ENCODE peak calls at places on chromosomes 11 and 22, in six cellular contexts. W is transverse colon, H is adrenal gland, B is prostate gland, V is stomach, F is lower leg skin. O is an unnamed sample.

GRCh38 chr22:47591016-47591415 is 828.6 kb downstream of the TBC1D22A start:
- DNase-seq in H (no peak), V (peak; percentile 7), B (no peak), F (no peak), W (no peak), O (no peak)

GRCh38 chr11:17794981-17795380 is 60.4 kb downstream of the KCNC1 start:
- DNase-seq in V (no peak), W (no peak), B (no peak), H (no peak), F (no peak), O (no peak)

GRCh38 chr11:73323464-73323863 is 15.4 kb downstream of the ARHGEF17 start:
- DNase-seq in B (no peak), F (peak; percentile 47), H (peak; percentile 76), V (peak; percentile 47), W (peak; percentile 64), O (peak; percentile 96)

GRCh38 chr11:44811841-44812448 is 85.2 kb downstream of the TSPAN18 start:
- DNase-seq in W (no peak), H (no peak), V (no peak), B (no peak), F (no peak), O (no peak)

GRCh38 chr11:57085604-57086003 is 96.1 kb upstream of the LRRC55 start:
- DNase-seq in B (no peak), V (no peak), F (no peak), H (no peak), W (no peak), O (no peak)

GRCh38 chr22:19983701-19984100 is 32.9 kb downstream of the ARVCF start:
- DNase-seq in H (no peak), V (no peak), B (no peak), F (no peak), W (no peak), O (no peak)

GRCh38 chr11:96481204-96481603 is 91.4 kb downstream of the JRKL start:
- DNase-seq in F (no peak), W (no peak), V (no peak), B (no peak), H (no peak), O (no peak)

GRCh38 chr11:93196816-93197382 is 892 bp downstream of the SLC36A4 start:
- DNase-seq in H (no peak), V (no peak), W (no peak), B (no peak), F (no peak), O (no peak)

GRCh38 chr11:44136176-44136945 is 40.9 kb downstream of the EXT2 start:
- DNase-seq in V (no peak), H (no peak), W (no peak), F (no peak), B (no peak), O (no peak)

GRCh38 chr22:47199949-47200272 is 437.5 kb downstream of the TBC1D22A start:
- DNase-seq in F (no peak), B (no peak), V (no peak), W (no peak), H (no peak), O (no peak)

GRCh38 chr11:4111834-4112233 is 17.2 kb downstream of the RRM1 start:
- DNase-seq in F (no peak), H (no peak), V (no peak), W (no peak), B (no peak), O (no peak)

GRCh38 chr11:79414644-79415317 is 26.0 kb downstream of the TENM4 start:
- DNase-seq in V (no peak), H (peak; percentile 88), W (no peak), B (no peak), F (no peak), O (no peak)

GRCh38 chr11:126405374-126405773 is 49.9 kb downstream of the ST3GAL4 start:
- DNase-seq in V (peak; percentile 49), B (no peak), H (no peak), W (peak; percentile 73), F (no peak), O (no peak)

GRCh38 chr11:64244966-64245365 is 1.8 kb downstream of the PPP1R14B start:
- DNase-seq in V (no peak), F (no peak), H (no peak), B (no peak), W (peak; percentile 19), O (no peak)

GRCh38 chr11:34166806-34167740 is 61.6 kb downstream of the NAT10 start:
- DNase-seq in B (no peak), F (no peak), V (no peak), W (no peak), H (no peak), O (no peak)

DNA sequence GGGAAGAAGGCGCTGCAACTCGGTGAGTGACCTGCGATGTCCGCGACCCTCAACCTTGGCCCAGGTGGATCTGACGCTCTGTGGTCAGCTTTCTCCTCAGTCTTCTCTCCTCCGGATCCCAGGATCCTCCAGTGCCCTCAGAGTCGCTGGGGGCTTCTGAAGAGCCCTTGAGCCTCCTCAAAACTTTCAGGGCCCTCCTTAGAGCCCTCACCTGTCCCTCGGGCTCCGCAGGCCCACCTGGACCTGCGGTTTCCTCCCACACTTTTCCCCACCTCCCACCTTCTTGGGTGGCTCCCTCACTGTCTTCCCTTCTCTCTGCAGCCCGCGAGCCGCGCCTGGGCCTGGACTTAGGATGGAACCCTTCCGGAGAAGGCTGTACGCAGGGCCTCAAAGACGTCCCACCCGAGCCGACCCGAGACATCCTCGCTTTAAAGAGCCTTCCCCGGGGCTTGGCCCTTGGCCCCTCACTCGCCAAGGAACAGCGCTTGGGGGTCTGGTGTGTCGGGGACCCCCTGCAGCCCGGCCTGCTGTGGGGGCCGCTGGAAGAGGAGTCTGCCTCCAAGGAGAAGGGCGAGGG is 335 bp downstream of the ZNF408 start:
- DNase-seq in W (no peak), B (no peak), H (no peak), F (no peak), V (no peak), O (no peak)
- TF ChIP-seq POLR2A in W (no peak), B (no peak), H (no peak), F (no peak), V (no peak), O (no peak)

GRCh38 chr11:95257596-95257995 is 26.6 kb upstream of the SESN3 start:
- DNase-seq in H (no peak), B (no peak), V (no peak), F (no peak), W (no peak), O (no peak)

GRCh38 chr11:95255523-95256165 is 24.6 kb upstream of the SESN3 start:
- DNase-seq in B (no peak), W (no peak), V (no peak), F (no peak), H (no peak), O (no peak)

GRCh38 chr11:95248666-95249467 is 17.9 kb upstream of the SESN3 start:
- DNase-seq in W (no peak), B (no peak), V (no peak), F (no peak), H (no peak), O (no peak)

GRCh38 chr11:95256204-95256819 is 25.3 kb upstream of the SESN3 start:
- DNase-seq in B (no peak), H (no peak), V (no peak), W (no peak), F (no peak), O (no peak)

GRCh38 chr11:95254139-95254704 is 23.2 kb upstream of the SESN3 start:
- DNase-seq in H (peak; percentile 91), V (peak; percentile 73), W (peak; percentile 84), B (peak; percentile 54), F (peak; percentile 84), O (peak; percentile 90)
- TF ChIP-seq POLR2A in H (no peak), V (no peak), W (no peak), B (no peak), F (no peak), O (peak; percentile 27)

GRCh38 chr22:50531546-50532352 is 1.9 kb upstream of the TYMP start:
- DNase-seq in H (peak; percentile 65), F (peak; percentile 76), W (peak; percentile 84), V (peak; percentile 84), B (peak; percentile 74), O (peak; percentile 72)
- TF ChIP-seq POLR2A in H (no peak), F (no peak), W (peak; percentile 40), V (no peak), B (peak; percentile 66), O (no peak)

DNA sequence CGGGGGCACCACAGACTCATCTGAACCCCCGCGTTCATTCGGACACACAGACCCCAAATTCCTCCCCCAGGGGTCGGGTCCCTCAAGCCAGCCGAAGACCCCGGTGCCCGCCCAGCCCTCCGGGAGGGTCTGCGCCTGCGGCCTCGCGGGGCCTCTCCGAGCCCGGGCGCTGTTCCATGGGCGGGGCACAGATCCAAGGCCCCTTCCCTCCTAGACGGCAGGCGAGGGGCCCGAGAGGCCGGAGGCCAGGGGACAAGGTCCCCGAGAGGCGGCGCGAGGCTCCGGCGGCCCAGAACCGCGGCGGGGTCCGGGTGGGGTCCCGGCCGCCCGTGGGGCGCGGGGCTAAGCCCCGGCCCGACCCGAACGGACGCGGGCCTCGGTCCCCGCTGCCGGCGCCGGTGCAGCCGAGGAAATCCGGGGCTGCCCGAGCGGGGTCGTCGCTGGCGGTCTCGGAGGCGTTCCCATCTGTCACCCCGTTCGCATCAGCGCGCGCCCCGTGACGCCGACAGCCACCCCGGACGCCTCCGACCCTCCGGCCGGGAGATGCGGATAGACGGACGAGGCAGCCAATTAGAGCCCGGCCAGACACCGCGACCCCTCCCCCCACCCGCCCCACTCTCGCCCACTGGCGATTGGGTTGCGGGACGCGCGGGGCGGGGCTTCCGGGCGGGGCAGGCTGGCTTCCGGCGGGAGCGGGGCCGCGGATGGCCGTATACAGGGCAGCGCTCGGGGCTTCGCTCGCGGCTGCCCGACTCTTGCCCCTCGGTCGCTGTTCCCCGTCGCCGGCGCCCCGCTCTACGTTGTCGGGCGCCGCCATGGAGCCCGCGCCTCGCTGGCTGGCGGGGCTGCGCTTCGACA is at the start of gene SELENOO:
- DNase-seq in H (peak; percentile 91), V (peak; percentile 93), W (peak; percentile 95), F (peak; percentile 82), B (peak; percentile 86), O (peak; percentile 90)
- TF ChIP-seq POLR2A in H (peak; percentile 68), V (no peak), W (peak; percentile 69), F (no peak), B (peak; percentile 83), O (peak; percentile 74)

DNA sequence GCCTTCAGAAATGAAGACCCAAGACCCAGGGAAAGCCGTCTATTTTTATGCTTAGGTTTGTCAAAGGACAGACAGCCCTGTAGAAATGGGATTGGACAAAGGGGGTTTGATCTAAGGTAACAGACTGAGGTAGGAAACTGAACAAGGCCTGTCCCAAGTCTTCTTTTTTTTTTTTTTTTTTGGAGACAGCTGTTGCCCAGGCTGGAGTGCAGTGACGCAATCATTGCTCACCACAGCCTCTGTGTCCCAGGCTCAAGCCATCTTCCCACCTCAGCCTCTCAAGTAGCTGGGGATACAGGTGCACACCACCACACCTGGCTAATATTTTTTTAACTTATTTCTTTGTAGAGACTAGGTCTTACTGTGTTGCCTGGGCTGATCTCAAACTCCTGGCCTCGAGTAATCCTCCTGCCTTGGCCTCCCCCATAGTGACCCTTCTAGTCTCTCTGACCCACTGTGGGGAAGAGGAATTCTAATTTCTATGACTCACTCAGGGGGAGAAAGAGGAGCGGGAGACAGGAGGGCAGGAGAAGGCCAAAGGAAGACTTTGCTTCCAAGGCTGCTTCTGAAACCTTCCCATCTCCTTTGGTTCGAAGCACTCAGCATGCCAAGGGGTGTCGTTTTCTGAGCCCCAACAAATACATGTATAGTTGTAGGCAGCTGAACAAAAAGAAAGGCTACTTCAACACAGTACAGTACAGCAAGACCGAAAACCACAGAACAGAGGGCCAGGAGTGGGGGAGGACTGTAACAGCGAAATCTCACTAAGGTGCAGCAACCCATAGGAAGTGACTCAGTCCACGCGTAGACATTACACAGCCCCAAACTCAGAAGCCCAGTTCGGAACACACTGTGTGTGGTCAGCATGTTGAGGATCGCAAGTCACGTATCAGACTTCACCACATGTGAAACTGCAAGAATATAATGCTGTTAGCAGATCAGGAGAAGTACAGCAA is 872 bp downstream of the TMA7B start:
- DNase-seq in W (peak; percentile 49), H (no peak), F (no peak), V (peak; percentile 40), B (no peak), O (no peak)
- TF ChIP-seq POLR2A in W (no peak), H (no peak), F (no peak), V (no peak), B (no peak), O (no peak)

O was measured in uterus.